ENCODE peak calls at places on chromosomes 11 and 22, in seven cellular contexts. I is fibroblast of lung, L is MM.1S, Z is PC-3, T is GM23338, O is neural progenitor cell, M is mesendoderm. E is an unnamed sample. For H3K79me2, the result is how much of the 10 kb centered on the place peaks cover.

GRCh38 chr11:102111787-102112653 is 1.8 kb downstream of the YAP1 start:
- DNase-seq in L (no peak), M (no peak), T (no peak), Z (peak), O (peak), I (peak), E (peak)

GRCh38 chr11:35619754-35620640 is 1.7 kb downstream of the FJX1 start:
- DNase-seq in I (peak), O (peak), T (peak), Z (peak), L (no peak), M (peak), E (no peak)

GRCh38 chr11:116856423-116856822 is 19.0 kb upstream of the APOA1 start:
- DNase-seq in Z (no peak), I (no peak), L (no peak), T (no peak), O (no peak), M (no peak), E (no peak)

GRCh38 chr11:65316979-65317786 is 2.5 kb downstream of the CDC42EP2 start:
- DNase-seq in M (peak), Z (peak), O (peak), I (peak), L (no peak), T (peak), E (peak)

GRCh38 chr11:72778535-72779494 is 15.0 kb downstream of the STARD10 start:
- DNase-seq in M (no peak), O (no peak), L (no peak), Z (no peak), T (no peak), I (no peak), E (no peak)

GRCh38 chr11:20110908-20111669 is 49.2 kb downstream of the DBX1 start:
- DNase-seq in L (peak), M (peak), T (peak), O (peak), I (peak), Z (peak), E (peak)

GRCh38 chr22:35008213-35008612 is 57.7 kb upstream of the ISX start:
- DNase-seq in Z (no peak), I (no peak), L (no peak), M (no peak), O (no peak), T (no peak), E (no peak)

GRCh38 chr11:83819936-83820549 is 533.9 kb upstream of the CCDC90B start:
- DNase-seq in I (peak), T (peak), M (peak), L (peak), Z (peak), O (peak), E (peak)

GRCh38 chr22:27113211-27114030 is 456.0 kb downstream of the MIAT start:
- DNase-seq in O (no peak), Z (peak), M (peak), I (peak), T (no peak), L (no peak), E (peak)

GRCh38 chr22:48052621-48052890 is 1290.1 kb downstream of the TBC1D22A start:
- DNase-seq in T (no peak), M (no peak), I (no peak), O (no peak), L (no peak), Z (no peak), E (no peak)

GRCh38 chr11:75697906-75698563 is 19.6 kb upstream of the MOGAT2 start:
- DNase-seq in T (no peak), O (no peak), I (no peak), L (no peak), Z (peak), M (no peak), E (no peak)

GRCh38 chr11:94674005-94674491 is 94.1 kb upstream of the AMOTL1 start:
- DNase-seq in M (no peak), L (no peak), Z (peak), T (no peak), O (no peak), I (no peak), E (peak)

GRCh38 chr11:11056316-11056715 is 198.5 kb upstream of the ZBED5 start:
- DNase-seq in T (no peak), L (no peak), Z (no peak), O (no peak), M (no peak), I (no peak), E (no peak)

GRCh38 chr11:119376197-119376847 is 5.2 kb downstream of the USP2 start:
- DNase-seq in Z (no peak), M (no peak), T (no peak), L (no peak), I (peak), O (peak), E (peak)

GRCh38 chr22:24376002-24376401 is 51.4 kb upstream of the ADORA2A start:
- DNase-seq in M (no peak), T (no peak), L (no peak), O (no peak), Z (no peak), I (no peak), E (no peak)

GRCh38 chr11:8040261-8040920 is 40.6 kb upstream of the TUB start:
- DNase-seq in I (no peak), T (no peak), L (no peak), Z (no peak), M (no peak), O (no peak), E (no peak)

GRCh38 chr11:28819741-28820140 is 711.6 kb downstream of the METTL15 start:
- DNase-seq in Z (no peak), M (no peak), O (no peak), L (no peak), T (no peak), I (no peak), E (no peak)

GRCh38 chr11:83035070-83035854 is 36.4 kb downstream of the RAB30 start:
- DNase-seq in T (no peak), O (no peak), I (peak), L (no peak), M (no peak), Z (no peak), E (peak)

GRCh38 chr11:8604078-8604723 is 10.2 kb upstream of the STK33 start:
- DNase-seq in Z (peak), M (peak), O (peak), L (peak), T (peak), I (peak), E (peak)

GRCh38 chr11:73141031-73141308 is 1.1 kb downstream of the FCHSD2 start:
- DNase-seq in Z (peak), T (no peak), M (no peak), I (no peak), L (no peak), O (no peak), E (peak)

GRCh38 chr11:77392842-77393241 is 81.1 kb downstream of the PAK1 start:
- DNase-seq in I (no peak), M (no peak), O (no peak), T (no peak), Z (no peak), L (no peak), E (no peak)
- H3K79me2 ChIP-seq in I (under half), M (under half), O (under half), T (half or more), Z (under half), L (under half), E (under half)

DNA sequence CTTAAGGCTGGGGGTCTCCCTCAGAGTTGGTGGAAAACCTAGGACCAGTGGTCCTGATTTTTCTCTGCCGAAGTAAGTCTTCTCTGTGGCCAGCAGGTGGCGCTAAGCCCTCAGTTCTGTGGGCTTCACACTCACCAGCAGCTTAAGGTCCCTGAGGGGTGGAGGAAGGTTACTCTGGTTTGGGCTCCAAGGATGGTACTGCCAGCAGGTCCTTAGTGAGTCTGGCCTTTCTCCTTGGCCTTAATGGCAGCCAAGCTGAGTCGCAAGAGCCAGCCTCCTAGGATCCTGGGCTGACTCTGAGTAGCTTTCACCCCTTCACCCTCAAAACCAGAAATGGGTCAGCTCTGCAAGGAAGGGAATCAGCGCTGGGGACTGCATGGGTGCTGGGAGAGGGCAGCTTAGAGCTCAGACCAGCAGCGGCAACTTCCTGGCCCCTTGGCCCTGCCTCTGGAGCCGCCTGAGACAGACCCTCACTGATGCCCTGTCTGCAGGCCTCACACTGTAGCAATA is 4.4 kb downstream of the KCNJ11 start:
- DNase-seq in L (peak), M (peak), Z (peak), O (peak), I (peak), T (peak), E (peak)
- H3K4me3 ChIP-seq in L (no peak), M (no peak), Z (no peak), O (no peak), I (no peak), T (no peak), E (no peak)

GRCh38 chr11:95910638-95911368 is 13.1 kb downstream of the MTMR2 start:
- DNase-seq in O (no peak), T (no peak), Z (no peak), I (no peak), L (no peak), M (no peak), E (no peak)

GRCh38 chr11:95915051-95915450 is 8.9 kb downstream of the MTMR2 start:
- DNase-seq in Z (no peak), T (no peak), O (no peak), L (no peak), I (no peak), M (no peak), E (no peak)

GRCh38 chr11:95911369-95911759 is 12.5 kb downstream of the MTMR2 start:
- DNase-seq in O (no peak), T (no peak), M (no peak), L (no peak), I (no peak), Z (no peak), E (no peak)

GRCh38 chr11:95913830-95914229 is 10.1 kb downstream of the MTMR2 start:
- DNase-seq in Z (no peak), I (no peak), L (no peak), T (no peak), M (no peak), O (no peak), E (peak)

GRCh38 chr11:95912902-95913560 is 10.9 kb downstream of the MTMR2 start:
- DNase-seq in I (peak), M (no peak), Z (peak), T (no peak), L (no peak), O (no peak), E (peak)
- H3K79me2 ChIP-seq in I (half or more), M (under half), Z (half or more), T (half or more), L (under half), O (half or more), E (half or more)

DNA sequence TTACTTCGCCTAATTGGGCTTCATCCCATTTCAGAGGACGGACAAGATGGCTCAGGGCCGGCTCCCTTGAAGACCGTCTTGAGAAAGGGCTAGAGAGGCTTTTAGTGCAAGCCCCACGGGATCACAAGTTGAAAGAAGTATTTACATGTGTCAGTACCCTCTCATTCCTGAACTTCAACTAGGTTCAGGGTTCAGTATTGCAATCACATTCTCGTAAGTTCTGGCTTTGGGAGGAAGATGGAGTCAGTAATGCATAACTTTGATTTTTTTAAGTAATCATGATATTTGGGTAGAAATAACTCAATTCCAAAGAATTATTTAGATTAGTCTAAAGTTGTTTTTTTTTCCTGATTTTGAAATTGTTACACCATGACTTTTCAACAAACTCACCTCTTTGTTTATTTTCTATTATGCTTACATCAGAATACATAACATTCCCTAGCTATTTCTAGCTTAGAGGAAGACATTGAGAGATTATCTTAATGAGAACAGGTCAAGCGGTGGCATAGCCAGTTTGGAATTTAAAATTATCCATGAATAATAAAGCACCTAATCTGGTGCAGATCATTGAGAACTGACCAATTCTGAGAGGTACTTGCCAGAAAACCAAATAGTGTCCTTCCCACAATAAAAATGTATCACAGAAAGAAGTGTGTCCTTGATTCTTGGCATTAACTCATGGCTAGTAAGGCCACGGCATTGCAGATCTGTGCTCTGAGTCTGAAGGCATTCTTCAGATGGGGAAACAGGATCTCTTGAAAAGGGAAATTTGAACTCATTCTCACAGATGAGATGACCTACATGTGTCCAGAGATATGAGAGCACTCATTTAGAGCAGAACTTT is 92.1 kb upstream of the BLID start:
- DNase-seq in I (peak), L (no peak), Z (no peak), T (no peak), O (no peak), M (no peak), E (peak)
- H3K4me3 ChIP-seq in I (peak), L (no peak), Z (no peak), T (no peak), O (no peak), M (no peak), E (no peak)

GRCh38 chr22:46106279-46107022 is 43.9 kb upstream of the PPARA start:
- DNase-seq in T (no peak), O (no peak), Z (no peak), M (no peak), L (no peak), I (no peak), E (no peak)

GRCh38 chr22:46104170-46104880 is 46.0 kb upstream of the PPARA start:
- DNase-seq in M (no peak), T (no peak), Z (no peak), L (no peak), O (no peak), I (no peak), E (peak)

GRCh38 chr22:46105494-46106278 is 44.6 kb upstream of the PPARA start:
- DNase-seq in Z (no peak), I (peak), O (no peak), T (no peak), M (no peak), L (no peak), E (peak)

GRCh38 chr22:46103664-46104063 is 46.7 kb upstream of the PPARA start:
- DNase-seq in O (no peak), Z (no peak), M (no peak), T (no peak), I (no peak), L (no peak), E (no peak)

GRCh38 chr22:46104881-46105493 is 45.3 kb upstream of the PPARA start:
- DNase-seq in O (no peak), Z (no peak), L (no peak), M (no peak), T (no peak), I (no peak), E (peak)
- H3K79me2 ChIP-seq in O (under half), Z (under half), L (under half), M (under half), T (under half), I (half or more), E (half or more)

GRCh38 chr22:19757140-19757984 is 3.2 kb upstream of the TBX1 start:
- DNase-seq in L (peak), O (peak), T (peak), I (no peak), Z (no peak), M (no peak), E (no peak)
- H3K4me3 ChIP-seq in L (peak), O (no peak), T (peak), I (no peak), Z (peak), M (no peak), E (no peak)